ENCODE peak calls at places on chromosomes 1 and 21, in four cellular contexts. J is Panc1, O is esophagus muscularis mucosa, P is SK-N-SH. I is an unnamed sample.

GRCh38 chr1:114618606-114619005 is 37.2 kb upstream of the BCAS2 start:
- DNase-seq in J (no peak), O (no peak), P (no peak), I (no peak)

GRCh38 chr1:65904681-65905083 is 112.0 kb downstream of the PDE4B start:
- DNase-seq in J (no peak), O (no peak), P (no peak), I (no peak)

GRCh38 chr1:233172201-233172600 is 123.3 kb downstream of the PCNX2 start:
- DNase-seq in J (no peak), O (no peak), P (no peak), I (no peak)

GRCh38 chr1:170692866-170693575 is 29.1 kb downstream of the PRRX1 start:
- DNase-seq in J (no peak), O (peak; percentile 42), P (no peak), I (no peak)

GRCh38 chr1:206489980-206490534 is 17.3 kb upstream of the RASSF5 start:
- DNase-seq in J (peak; percentile 33), O (no peak), P (peak; percentile 87), I (peak; percentile 71)

GRCh38 chr1:117049857-117050256 is 10.3 kb upstream of the TTF2 start:
- DNase-seq in J (no peak), O (no peak), P (no peak), I (no peak)

GRCh38 chr1:165496493-165496892 is 47.3 kb upstream of the LRRC52 start:
- DNase-seq in J (no peak), O (no peak), P (no peak), I (no peak)

GRCh38 chr21:40819262-40819661 is 27.7 kb downstream of the DSCAM start:
- DNase-seq in J (no peak), O (peak; percentile 21), P (no peak), I (no peak)

GRCh38 chr1:17919525-17920439 is 164.6 kb downstream of the ACTL8 start:
- DNase-seq in J (no peak), O (no peak), P (peak; percentile 78), I (no peak)

GRCh38 chr1:23576338-23577055 is 17.2 kb upstream of the ID3 start:
- DNase-seq in J (no peak), O (no peak), P (no peak), I (no peak)
- TF ChIP-seq CTCF in J (no peak), O (no peak), P (no peak), I (no peak)

DNA sequence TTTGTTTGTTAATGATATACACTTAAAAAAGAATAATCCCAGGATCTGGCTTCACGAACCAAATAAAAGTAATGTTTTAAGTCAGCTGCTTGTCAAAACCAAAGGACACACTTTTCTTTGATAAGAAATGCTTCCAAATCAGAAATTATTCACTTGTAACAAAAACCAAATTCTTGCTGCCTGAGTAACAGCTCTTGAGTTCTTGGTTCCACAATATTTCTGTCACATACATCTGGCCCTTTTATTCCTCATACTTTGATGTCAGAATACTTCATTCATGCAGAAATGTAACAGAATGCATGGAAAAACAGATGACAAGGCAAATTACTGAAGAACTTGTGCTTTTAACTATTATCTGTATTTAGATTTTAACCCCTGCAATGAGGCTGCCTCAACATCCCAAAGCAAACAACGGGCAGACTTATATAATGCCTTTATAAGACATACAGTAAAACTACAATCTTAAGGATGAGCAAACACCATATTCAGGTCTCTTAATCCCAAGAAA is 1.5 kb downstream of the VAMP4 start:
- DNase-seq in J (no peak), O (no peak), P (no peak), I (no peak)
- TF ChIP-seq POLR2AphosphoS5 in J (no peak), O (no peak), P (no peak), I (no peak)

DNA sequence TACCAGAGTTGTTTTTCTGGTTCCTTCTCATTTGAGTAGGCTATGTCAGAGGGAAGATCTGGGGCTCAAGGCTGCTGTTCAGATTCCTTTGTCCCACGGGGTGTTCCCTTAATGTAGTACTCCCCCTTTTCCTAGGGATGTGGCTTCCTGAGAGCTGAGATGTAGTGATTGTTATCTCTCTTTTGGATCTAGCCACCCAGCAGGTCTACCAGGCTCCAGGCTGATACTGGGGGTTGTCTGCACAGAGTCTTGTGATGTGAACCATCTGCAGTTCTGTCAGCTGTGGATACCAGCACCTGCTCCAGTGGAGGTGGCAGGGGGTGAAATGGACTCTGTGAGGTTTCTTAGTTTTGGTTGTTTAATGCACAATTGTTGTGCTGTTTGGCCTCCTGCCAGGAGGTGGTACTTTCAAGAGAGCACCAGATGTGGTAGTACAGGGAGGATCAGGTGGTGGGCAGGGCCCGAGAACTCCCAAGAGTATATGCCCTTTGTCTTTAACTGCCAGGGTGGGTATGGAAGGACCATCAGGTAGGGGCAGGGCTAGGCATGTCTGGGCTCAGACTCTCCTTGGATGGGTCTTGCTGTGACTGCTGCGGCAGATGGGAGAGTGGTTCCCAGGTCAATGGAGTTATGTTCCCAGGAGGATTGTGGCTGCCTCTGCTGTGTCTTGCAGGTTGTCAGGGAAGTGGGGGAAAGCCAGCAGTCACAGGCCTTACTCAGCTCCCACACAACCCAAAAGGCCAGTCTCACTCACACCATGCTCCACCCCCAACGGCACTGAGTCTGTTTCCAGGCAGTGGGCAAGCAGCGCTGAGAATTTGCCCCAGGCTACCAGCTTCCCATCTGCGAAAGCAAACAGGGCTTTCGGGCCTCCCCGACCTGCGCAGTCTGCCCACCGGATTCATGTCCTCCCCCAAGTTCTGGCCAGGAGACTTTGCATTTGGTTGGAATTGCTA is 64.2 kb downstream of the SERINC2 start:
- DNase-seq in J (no peak), O (no peak), P (peak; percentile 9), I (no peak)
- H3K9me3 ChIP-seq in J (no peaks in the 10 kb centered on the region), O (no peaks in the 10 kb centered on the region), P (no peaks in the 10 kb centered on the region), I (no peaks in the 10 kb centered on the region)

DNA sequence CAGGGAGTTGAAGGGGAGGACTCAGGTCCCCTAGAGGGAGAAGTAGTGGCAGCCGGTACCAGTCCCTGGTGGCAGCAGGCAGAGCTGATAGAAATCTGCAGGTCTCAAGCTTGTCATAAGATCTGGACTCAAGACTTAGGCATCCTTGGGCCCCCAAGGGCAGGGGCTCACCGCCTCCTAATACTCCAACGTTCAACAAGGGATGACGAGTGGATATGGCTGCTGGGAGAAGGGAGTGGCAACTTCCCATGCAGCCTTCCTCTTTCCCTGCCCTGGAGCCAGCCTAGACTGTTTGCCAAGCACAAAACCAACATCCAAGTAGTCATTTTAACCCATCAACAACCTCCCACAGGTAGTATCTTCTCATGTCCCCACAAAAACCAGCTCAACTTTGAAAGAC is 6.9 kb downstream of the TRABD2B start:
- DNase-seq in J (no peak), O (no peak), P (no peak), I (no peak)
- TF ChIP-seq CTCF in J (no peak), O (no peak), P (no peak), I (no peak)

DNA sequence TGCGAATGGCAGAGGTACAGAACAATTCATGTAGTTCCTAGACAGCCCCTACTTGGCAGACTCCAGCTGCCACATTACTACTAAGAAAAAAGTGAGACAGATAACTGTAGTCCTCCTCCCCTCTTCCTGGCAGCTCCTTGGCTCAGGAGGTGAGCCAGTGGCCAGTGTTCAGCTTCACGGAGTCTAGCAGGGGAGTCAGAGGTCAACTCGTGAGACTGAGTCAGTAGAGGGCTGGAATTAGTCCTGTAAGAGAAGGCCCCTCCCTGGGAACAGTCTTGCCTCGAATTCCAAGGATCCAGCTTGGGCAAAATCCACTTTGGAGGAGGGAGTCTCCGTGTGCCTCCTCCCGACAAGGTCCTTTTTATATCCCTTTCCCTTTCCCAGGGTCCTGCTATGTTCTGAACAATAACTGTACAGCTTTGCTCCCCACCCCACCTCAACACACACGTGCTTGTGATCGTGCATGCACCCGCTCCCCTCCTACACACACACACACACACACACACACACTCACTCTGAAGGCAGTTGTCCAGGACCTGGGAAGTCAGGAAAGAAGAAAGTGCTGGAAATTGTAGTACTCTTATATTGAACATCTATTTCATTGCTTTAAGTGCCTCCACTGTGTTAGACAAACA is 22.5 kb upstream of the SLC27A3 start:
- DNase-seq in J (no peak), O (no peak), P (no peak), I (no peak)
- TF ChIP-seq POLR2AphosphoS5 in J (no peak), O (peak; percentile 48), P (no peak), I (no peak)

GRCh38 chr21:25183577-25183976 is 423.7 kb downstream of the MRPL39 start:
- DNase-seq in J (no peak), O (no peak), P (no peak), I (no peak)
- H3K9me3 ChIP-seq in J (no peaks in the 10 kb centered on the region), O (no peaks in the 10 kb centered on the region), P (no peaks in the 10 kb centered on the region), I (no peaks in the 10 kb centered on the region)

GRCh38 chr1:10338047-10338446 is 60.8 kb upstream of the PGD start:
- DNase-seq in J (peak; percentile 15), O (no peak), P (peak; percentile 71), I (peak; percentile 23)

GRCh38 chr1:10338611-10339010 is 60.3 kb upstream of the PGD start:
- DNase-seq in J (no peak), O (no peak), P (no peak), I (no peak)

GRCh38 chr1:10337436-10337835 is 61.4 kb upstream of the PGD start:
- DNase-seq in J (no peak), O (no peak), P (no peak), I (no peak)

GRCh38 chr1:10339815-10340214 is 59.0 kb upstream of the PGD start:
- DNase-seq in J (no peak), O (no peak), P (peak; percentile 85), I (peak; percentile 10)

GRCh38 chr1:10339036-10339567 is 59.8 kb upstream of the PGD start:
- DNase-seq in J (no peak), O (no peak), P (no peak), I (no peak)
- TF ChIP-seq CTCF in J (no peak), O (no peak), P (no peak), I (no peak)

GRCh38 chr21:46227811-46228344 is 696 bp downstream of the LSS start:
- DNase-seq in J (no peak), O (no peak), P (no peak), I (no peak)
- TF ChIP-seq POLR2AphosphoS5 in J (no peak), O (no peak), P (no peak), I (no peak)

DNA sequence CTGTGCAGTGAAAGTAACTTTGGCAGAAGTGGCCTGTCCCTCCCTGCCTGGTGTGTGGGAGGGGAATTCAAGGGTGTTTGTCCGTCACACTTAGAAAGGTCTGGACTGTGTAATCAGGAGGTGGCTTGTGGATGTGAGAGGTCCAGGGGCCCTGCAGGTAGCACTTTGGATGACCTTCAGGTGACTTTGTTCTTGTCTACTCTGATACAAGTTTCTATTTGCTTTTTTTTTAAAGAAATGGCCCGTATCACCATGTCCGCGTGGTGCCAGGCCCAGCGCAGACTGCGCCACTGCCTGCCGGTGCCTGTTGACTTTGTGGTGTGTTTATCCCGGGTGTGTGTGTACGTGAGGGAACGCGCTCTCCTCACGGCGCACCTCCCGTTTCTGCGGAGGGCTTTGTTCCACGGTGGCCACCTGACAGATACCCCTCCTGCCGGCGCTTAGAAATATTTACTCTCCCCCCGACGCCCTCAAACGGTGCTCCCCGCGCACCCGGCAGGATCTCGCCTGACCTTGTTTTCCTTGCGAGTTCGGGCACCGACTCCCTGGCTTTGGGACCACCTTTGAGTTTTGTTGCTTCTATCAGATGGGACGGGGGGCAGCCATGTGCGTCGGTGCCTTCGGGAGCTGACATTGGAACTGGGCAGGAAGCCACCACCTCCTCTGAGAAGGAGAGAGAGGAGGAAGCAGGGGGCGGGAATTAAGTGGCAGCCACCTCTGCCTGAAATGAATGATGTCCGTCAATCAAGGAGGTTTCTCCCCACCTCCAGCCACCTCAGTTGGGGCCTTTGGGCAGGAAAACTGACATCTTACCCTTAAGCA is 119.4 kb downstream of the PRDM16 start:
- DNase-seq in J (no peak), O (no peak), P (no peak), I (no peak)
- H3K9me3 ChIP-seq in J (no peaks in the 10 kb centered on the region), O (no peaks in the 10 kb centered on the region), P (no peaks in the 10 kb centered on the region), I (no peaks in the 10 kb centered on the region)

I was measured in transverse colon.